ENCODE peak calls at places on chromosomes 13 and 19, in four cellular contexts. Z, N, Q and C are unnamed samples.

GRCh38 chr19:34556500-34556899 is 74.9 kb downstream of the WTIP start:
- DNase-seq in Z (no peak), Q (peak), N (no peak), C (peak)

GRCh38 chr19:48196933-48197665 is 26.6 kb downstream of the ZSWIM9 start:
- DNase-seq in Q (peak), N (no peak), Z (no peak), C (no peak)

GRCh38 chr19:10617409-10618121 is 7.8 kb upstream of the SLC44A2 start:
- DNase-seq in N (peak), Z (no peak), Q (no peak), C (no peak)

GRCh38 chr19:8487137-8487851 is 15.1 kb downstream of the PRAM1 start:
- DNase-seq in N (no peak), Q (no peak), Z (no peak), C (no peak)

GRCh38 chr13:80341771-80342271 is 895 bp upstream of the SPRY2 start:
- DNase-seq in Q (peak), N (no peak), Z (no peak), C (peak)

GRCh38 chr19:57282011-57282636 is 1.8 kb downstream of the ZNF460 start:
- DNase-seq in Q (no peak), Z (no peak), N (no peak), C (no peak)

GRCh38 chr19:10191347-10191746 is 3.4 kb downstream of the DNMT1 start:
- DNase-seq in N (no peak), Q (no peak), Z (no peak), C (no peak)

GRCh38 chr13:100508996-100509395 is 79.6 kb downstream of the GGACT start:
- DNase-seq in Z (no peak), Q (no peak), N (no peak), C (no peak)

GRCh38 chr13:99320693-99321481 is 13.7 kb upstream of the GPR183 start:
- DNase-seq in N (no peak), Q (no peak), Z (no peak), C (no peak)

GRCh38 chr13:113398963-113399754 is 35.2 kb upstream of the GRTP1 start:
- DNase-seq in N (no peak), Q (peak), Z (no peak), C (no peak)

GRCh38 chr13:65336916-65337315 is 1893.2 kb downstream of the PCDH9 start:
- DNase-seq in Z (no peak), N (no peak), Q (no peak), C (peak)

GRCh38 chr19:50705422-50706019 is 14.1 kb downstream of the SHANK1 start:
- DNase-seq in N (peak), Q (peak), Z (no peak), C (peak)

GRCh38 chr13:101058841-101059240 is 357.5 kb downstream of the NALCN start:
- DNase-seq in N (no peak), Q (no peak), Z (no peak), C (no peak)

GRCh38 chr19:44707794-44708193 is 8.8 kb downstream of the CEACAM16 start:
- DNase-seq in N (no peak), Q (no peak), Z (no peak), C (no peak)

GRCh38 chr19:55738302-55738701 is at the start of gene NLRP9:
- DNase-seq in Q (no peak), Z (no peak), N (no peak), C (no peak)

GRCh38 chr19:8702350-8702749 is 3.8 kb upstream of the ACTL9 start:
- DNase-seq in N (no peak), Q (no peak), Z (no peak), C (no peak)

GRCh38 chr13:47112900-47113299 is 216.0 kb upstream of the HTR2A start:
- DNase-seq in Q (no peak), N (no peak), Z (no peak), C (no peak)